ENCODE peak calls at places on chromosomes 11 and 22, in seven cellular contexts. S is mucosa of descending colon, K is prostate gland, V is sigmoid colon, J is upper lobe of right lung, Q is endodermal cell, H is testis. U is an unnamed sample. For H3K4me1, the result is how much of the 10 kb centered on the place peaks cover.

GRCh38 chr11:126742582-126742981 is 258.0 kb downstream of the KIRREL3 start:
- DNase-seq in K (no peak), H (no peak), J (no peak), V (no peak), Q (no peak), S (no peak), U (no peak)

GRCh38 chr11:105618343-105618955 is 8.6 kb downstream of the GRIA4 start:
- DNase-seq in J (no peak), Q (no peak), V (no peak), K (no peak), H (no peak), S (no peak), U (no peak)

GRCh38 chr11:74615988-74616387 is 23.6 kb downstream of the POLD3 start:
- DNase-seq in J (no peak), H (no peak), K (no peak), S (no peak), V (no peak), Q (no peak), U (no peak)

GRCh38 chr11:70583781-70584218 is 185.5 kb downstream of the CTTN start:
- DNase-seq in S (peak), V (peak), J (peak), K (no peak), Q (peak), H (no peak), U (no peak)

GRCh38 chr11:93236741-93237675 is 39.2 kb upstream of the SLC36A4 start:
- DNase-seq in Q (peak), H (peak), V (no peak), K (peak), S (no peak), J (no peak), U (peak)

GRCh38 chr11:396948-397548 is 3.0 kb downstream of the PKP3 start:
- DNase-seq in Q (no peak), J (no peak), H (peak), V (peak), S (peak), K (no peak), U (no peak)

GRCh38 chr22:38213319-38214247 is 11.8 kb downstream of the MAFF start:
- DNase-seq in J (no peak), H (no peak), S (no peak), V (no peak), Q (no peak), K (no peak), U (no peak)

GRCh38 chr22:27239520-27239919 is 562.0 kb downstream of the MN1 start:
- DNase-seq in H (no peak), J (no peak), V (no peak), K (no peak), S (no peak), Q (no peak), U (no peak)

GRCh38 chr22:42156121-42156520 is 25.5 kb upstream of the CYP2D6 start:
- DNase-seq in V (no peak), S (no peak), Q (no peak), K (no peak), J (no peak), H (no peak), U (no peak)

GRCh38 chr11:112631333-112631732 is 329.9 kb upstream of the NCAM1 start:
- DNase-seq in S (no peak), H (no peak), J (no peak), Q (no peak), V (no peak), K (no peak), U (no peak)

GRCh38 chr11:88529426-88529825 is 191.9 kb upstream of the CTSC start:
- DNase-seq in S (no peak), K (no peak), J (no peak), V (no peak), H (no peak), Q (no peak), U (no peak)

GRCh38 chr22:28989035-28989464 is 72.6 kb downstream of the C22orf31 start:
- DNase-seq in H (no peak), K (no peak), Q (peak), J (no peak), V (no peak), S (no peak), U (no peak)

GRCh38 chr11:116960916-116961315 is 123.5 kb upstream of the APOA1 start:
- DNase-seq in S (no peak), V (no peak), H (no peak), Q (peak), J (no peak), K (no peak), U (peak)

GRCh38 chr11:112285918-112286317 is 25.3 kb upstream of the PLET1 start:
- DNase-seq in V (no peak), J (no peak), H (no peak), K (no peak), S (no peak), Q (no peak), U (no peak)

GRCh38 chr22:19103881-19104821 is 18.1 kb downstream of the DGCR2 start:
- DNase-seq in J (no peak), K (no peak), S (no peak), Q (no peak), V (peak), H (no peak), U (peak)

GRCh38 chr22:44147036-44147645 is 33.6 kb upstream of the PARVG start:
- DNase-seq in V (no peak), K (no peak), H (peak), J (no peak), S (no peak), Q (no peak), U (no peak)

DNA sequence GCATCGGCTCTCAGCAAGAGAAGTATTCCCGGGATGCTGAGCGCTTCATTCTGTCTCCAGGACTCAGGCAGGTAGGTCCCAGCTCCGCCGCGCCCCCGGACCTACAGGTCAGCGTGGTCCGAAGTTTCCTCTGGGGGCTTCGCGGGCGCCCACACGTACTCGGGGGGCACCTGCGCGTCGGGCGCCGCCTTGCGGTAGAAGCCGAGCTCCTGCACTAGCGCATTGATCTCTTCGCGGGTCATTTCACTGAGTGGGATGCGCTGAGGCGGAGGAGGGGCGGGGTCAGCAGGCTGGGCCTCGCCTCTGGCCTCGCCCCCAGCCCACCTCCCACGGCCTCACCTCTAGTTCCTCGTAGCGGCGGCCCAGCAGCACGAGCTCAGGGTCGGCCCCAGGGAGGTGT is 2.5 kb downstream of the SELENOM start:
- DNase-seq in V (peak), J (no peak), H (peak), S (no peak), Q (peak), K (no peak), U (no peak)
- TF ChIP-seq CTCF in V (peak), J (no peak), H (peak), S (no peak), Q (peak), K (peak), U (no peak)

DNA sequence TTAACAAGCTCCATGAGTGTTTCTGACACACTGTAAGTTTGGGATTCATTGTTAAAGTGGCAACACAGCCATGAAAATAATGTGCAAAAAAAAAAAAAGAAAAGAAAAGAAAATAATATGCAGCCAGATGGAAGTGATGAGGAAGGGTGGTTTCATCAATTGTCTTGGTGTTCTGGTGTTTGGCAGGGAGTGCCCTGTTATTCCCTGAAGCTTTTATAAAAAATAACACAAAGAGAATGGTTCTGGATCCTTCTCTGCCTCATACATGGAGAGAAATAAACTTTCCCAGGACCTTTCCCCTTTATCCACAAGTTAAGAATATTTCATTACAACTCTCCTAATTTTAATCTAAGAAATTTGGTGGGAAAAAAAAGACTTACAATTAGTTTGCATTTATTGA is 16.7 kb downstream of the AMOTL1 start:
- DNase-seq in S (no peak), J (no peak), Q (no peak), H (no peak), K (no peak), V (no peak), U (no peak)
- H3K4me1 ChIP-seq in S (under half), J (half or more), Q (under half), H (under half), K (under half), V (half or more), U (half or more)

DNA sequence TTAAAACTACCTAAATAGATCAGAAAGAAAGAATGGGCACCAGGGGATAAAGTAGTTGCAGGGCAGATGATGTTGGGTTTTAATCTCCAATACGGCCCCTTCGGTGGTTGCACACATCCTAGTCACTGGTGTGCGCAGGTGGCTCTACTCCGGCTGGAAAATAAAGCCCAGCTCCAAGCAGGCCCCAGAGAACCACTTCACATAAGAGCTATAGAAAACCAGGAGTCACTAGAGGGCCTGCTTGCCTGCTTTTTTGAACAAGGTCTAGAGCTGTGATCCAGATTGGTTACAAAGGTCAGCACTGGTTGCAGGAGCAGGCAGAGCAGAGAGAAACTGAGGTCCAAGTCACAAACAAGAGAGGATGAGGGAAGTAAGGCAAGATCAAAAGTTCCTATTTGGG is 41.5 kb upstream of the MS4A8 start:
- DNase-seq in H (no peak), Q (no peak), K (no peak), J (no peak), V (no peak), S (no peak), U (no peak)
- TF ChIP-seq CTCF in H (no peak), Q (peak), K (no peak), J (no peak), V (no peak), S (no peak), U (no peak)

GRCh38 chr11:72483412-72484186 is 49.3 kb upstream of the CLPB start:
- DNase-seq in S (no peak), Q (no peak), H (no peak), V (no peak), K (peak), J (no peak), U (peak)
- H3K4me1 ChIP-seq in S (under half), Q (under half), H (under half), V (under half), K (under half), J (under half), U (under half)

GRCh38 chr11:2390091-2390870 is 10.3 kb upstream of the TSSC4 start:
- DNase-seq in H (no peak), Q (no peak), S (no peak), K (no peak), J (peak), V (no peak), U (peak)

GRCh38 chr11:2391663-2391975 is 8.9 kb upstream of the TSSC4 start:
- DNase-seq in H (no peak), V (no peak), K (no peak), S (no peak), Q (no peak), J (no peak), U (no peak)

GRCh38 chr11:2389344-2390026 is 11.1 kb upstream of the TSSC4 start:
- DNase-seq in H (no peak), V (no peak), J (no peak), K (no peak), S (no peak), Q (no peak), U (no peak)

GRCh38 chr11:2392241-2392959 is 8.2 kb upstream of the TSSC4 start:
- DNase-seq in V (no peak), Q (no peak), H (no peak), K (no peak), J (no peak), S (no peak), U (no peak)

DNA sequence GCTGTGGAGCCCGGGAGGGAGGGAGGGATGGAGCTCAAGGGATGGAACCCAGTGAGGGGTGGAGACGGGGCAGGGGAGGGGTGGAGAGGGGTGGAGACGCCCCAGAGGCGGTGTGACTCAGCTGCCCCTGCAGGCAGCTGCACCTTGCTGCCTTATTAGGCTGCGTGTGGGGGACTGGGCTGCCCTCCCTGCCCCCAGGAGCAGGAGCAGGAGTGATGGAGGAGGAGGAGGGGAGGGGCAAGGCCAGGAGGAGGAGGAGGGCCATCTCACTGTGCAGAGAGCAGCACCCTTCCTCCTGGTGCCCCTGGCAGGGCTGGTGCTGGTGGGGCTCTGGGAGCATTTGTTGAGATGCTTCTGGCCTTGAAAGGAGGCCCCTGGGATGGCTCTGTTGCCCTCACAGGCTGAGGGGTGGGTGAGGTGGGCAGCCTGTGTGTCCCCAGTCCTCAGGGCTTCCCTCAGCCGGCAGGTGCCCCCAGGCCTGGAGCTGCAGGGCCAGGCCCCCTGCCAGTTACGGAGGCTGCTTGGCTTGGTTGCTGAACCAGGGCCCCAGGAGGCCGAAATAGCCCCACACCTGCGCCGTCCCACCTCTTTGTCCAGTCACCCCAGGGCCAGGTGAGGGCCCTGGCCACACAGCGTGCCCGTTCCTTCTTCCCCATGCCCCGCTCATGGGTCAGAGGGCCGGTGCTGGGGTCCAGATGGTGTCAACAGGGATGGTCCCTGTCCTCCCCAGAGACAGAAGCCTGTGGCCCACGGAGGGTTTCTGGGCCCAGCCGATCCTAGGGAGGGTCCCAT is 9.5 kb upstream of the TSSC4 start:
- DNase-seq in Q (no peak), V (peak), J (no peak), K (no peak), H (peak), S (no peak), U (no peak)
- TF ChIP-seq CTCF in Q (no peak), V (no peak), J (no peak), K (no peak), H (no peak), S (no peak), U (no peak)

DNA sequence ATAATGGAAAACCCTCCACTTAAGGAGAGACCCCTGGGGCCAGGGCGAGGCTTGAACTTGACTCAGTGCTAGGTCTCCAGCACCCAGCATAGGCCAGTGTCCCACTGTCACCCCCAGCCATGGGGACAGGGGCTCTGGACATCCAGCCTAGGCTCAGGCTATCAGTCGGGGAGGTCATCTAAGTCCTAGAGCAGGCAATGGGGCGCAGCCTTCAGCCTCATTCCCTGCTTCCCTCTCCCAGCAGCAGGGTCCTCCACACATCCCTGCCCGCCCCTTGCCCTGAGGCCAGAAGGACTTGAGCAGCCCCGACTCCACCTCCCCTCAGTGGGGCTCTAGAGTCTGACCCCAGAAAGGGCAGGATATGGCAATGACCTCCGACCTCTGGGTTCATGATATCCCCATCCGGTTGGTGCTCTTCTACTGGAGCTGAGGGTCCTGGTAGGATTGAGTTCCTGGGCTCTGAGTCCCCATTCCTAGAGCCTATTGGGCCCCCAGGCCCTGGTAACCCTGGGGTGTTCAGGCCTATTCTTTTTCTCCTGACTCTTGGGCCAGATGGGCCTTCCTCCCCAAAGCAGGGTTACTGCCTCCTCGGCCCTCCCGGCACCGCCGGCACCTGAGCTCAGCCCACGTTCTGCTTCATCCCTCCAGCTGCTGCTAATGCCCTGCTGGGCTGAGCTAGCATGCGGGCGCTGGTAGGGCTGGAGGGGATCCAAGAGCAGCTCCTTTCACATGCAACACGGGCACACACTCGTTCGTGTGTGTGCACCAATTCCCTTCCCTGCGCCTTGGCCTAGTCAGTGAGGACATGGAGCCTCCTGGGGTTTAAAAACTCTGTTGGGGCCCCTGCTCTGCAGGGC is 4.4 kb downstream of the CST6 start:
- DNase-seq in H (no peak), J (no peak), S (no peak), Q (no peak), K (no peak), V (no peak), U (peak)
- H3K4me1 ChIP-seq in H (under half), J (under half), S (under half), Q (under half), K (under half), V (under half), U (under half)

GRCh38 chr11:125448136-125448535 is 47.9 kb downstream of the FEZ1 start:
- DNase-seq in Q (peak), K (no peak), V (peak), H (no peak), S (no peak), J (no peak), U (no peak)

GRCh38 chr11:125442946-125443345 is 53.1 kb downstream of the FEZ1 start:
- DNase-seq in V (peak), J (no peak), K (no peak), H (no peak), S (no peak), Q (no peak), U (no peak)

GRCh38 chr11:125446279-125446678 is 49.8 kb downstream of the FEZ1 start:
- DNase-seq in K (no peak), H (no peak), J (no peak), V (no peak), Q (no peak), S (no peak), U (no peak)

GRCh38 chr11:125443767-125444311 is 52.2 kb downstream of the FEZ1 start:
- DNase-seq in J (no peak), Q (peak), V (peak), K (no peak), H (no peak), S (no peak), U (no peak)

DNA sequence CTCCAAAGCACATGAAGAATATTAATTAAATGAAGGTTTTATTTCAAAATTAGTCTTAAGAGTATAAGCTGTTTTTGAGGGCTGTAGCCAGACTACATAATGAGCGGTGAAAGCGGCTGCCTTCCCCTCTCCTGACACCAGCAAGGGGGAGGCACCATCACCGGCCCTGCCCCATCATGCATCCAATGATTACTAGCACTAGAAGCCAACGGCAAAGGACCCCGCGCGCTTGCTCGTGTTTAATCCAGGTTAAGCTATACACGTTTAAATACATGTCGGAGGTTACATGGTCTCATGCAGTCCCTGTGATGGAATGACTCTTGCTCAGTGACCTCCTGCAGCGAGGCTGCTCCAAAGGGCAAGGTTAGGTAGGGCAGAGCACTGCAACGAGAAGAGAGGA is 50.3 kb downstream of the FEZ1 start:
- DNase-seq in K (no peak), H (no peak), J (no peak), V (peak), Q (no peak), S (no peak), U (no peak)
- TF ChIP-seq CTCF in K (no peak), H (no peak), J (no peak), V (no peak), Q (no peak), S (no peak), U (no peak)